ENCODE peak calls at places on chromosomes 5 and 9, in nine cellular contexts. U is right cardiac atrium; T is gastrocnemius medialis; D is aorta; Y is GM23248; H is small intestine; V is lung; I is IMR-90; K is CD8-positive, alpha-beta T cell. Q is an unnamed sample. For H3K27me3, the result is how much of the 10 kb centered on the place peaks cover.

GRCh38 chr9:83060557-83060956 is 2.4 kb downstream of the RASEF start:
- DNase-seq in Y (no peak), T (no peak), K (no peak), V (peak), H (peak), U (no peak), I (no peak), D (no peak), Q (no peak)

GRCh38 chr5:93355691-93356090 is 225.3 kb downstream of the NR2F1-AS1 start:
- DNase-seq in U (no peak), D (no peak), K (no peak), I (no peak), T (no peak), H (no peak), V (no peak), Y (no peak), Q (no peak)

GRCh38 chr5:83026507-83026906 is 50.7 kb downstream of the TMEM167A start:
- DNase-seq in D (no peak), T (no peak), Y (no peak), U (no peak), H (no peak), V (no peak), K (no peak), I (no peak), Q (no peak)

GRCh38 chr5:1874348-1874747 is 8.4 kb downstream of the IRX4 start:
- DNase-seq in H (no peak), U (no peak), I (no peak), D (no peak), V (no peak), K (no peak), Y (no peak), T (no peak), Q (no peak)

GRCh38 chr5:35919191-35919590 is 19.2 kb downstream of the CAPSL start:
- DNase-seq in V (no peak), I (peak), Y (peak), D (no peak), U (no peak), H (no peak), K (no peak), T (no peak), Q (no peak)

GRCh38 chr5:176687881-176688280 is 40.6 kb downstream of the TSPAN17 start:
- DNase-seq in U (no peak), H (no peak), D (no peak), Y (no peak), V (no peak), I (no peak), T (no peak), K (no peak), Q (no peak)

GRCh38 chr9:26058111-26058895 is 380.1 kb upstream of the TUSC1 start:
- DNase-seq in K (no peak), D (no peak), H (no peak), Y (peak), V (no peak), T (no peak), I (no peak), U (no peak), Q (no peak)

GRCh38 chr5:107875834-107876233 is 205.1 kb upstream of the EFNA5 start:
- DNase-seq in V (no peak), U (no peak), H (no peak), D (no peak), I (peak), T (no peak), Y (peak), K (no peak), Q (no peak)

GRCh38 chr9:92324889-92325268 is 271 bp downstream of the NOL8 start:
- DNase-seq in T (no peak), I (no peak), V (no peak), Y (peak), U (no peak), D (no peak), H (no peak), K (no peak), Q (no peak)

GRCh38 chr9:73199886-73200285 is 48.2 kb downstream of the ANXA1 start:
- DNase-seq in D (no peak), U (no peak), H (peak), T (no peak), V (no peak), K (no peak), I (no peak), Y (no peak), Q (no peak)

GRCh38 chr5:10695055-10695649 is 65.9 kb downstream of the DAP start:
- DNase-seq in Y (peak), K (no peak), H (peak), T (peak), U (peak), I (peak), D (peak), V (peak), Q (peak)
- H3K27ac ChIP-seq in Y (peak), K (no peak), H (no peak), T (no peak), U (no peak), I (no peak), D (no peak), V (no peak), Q (no peak)

DNA sequence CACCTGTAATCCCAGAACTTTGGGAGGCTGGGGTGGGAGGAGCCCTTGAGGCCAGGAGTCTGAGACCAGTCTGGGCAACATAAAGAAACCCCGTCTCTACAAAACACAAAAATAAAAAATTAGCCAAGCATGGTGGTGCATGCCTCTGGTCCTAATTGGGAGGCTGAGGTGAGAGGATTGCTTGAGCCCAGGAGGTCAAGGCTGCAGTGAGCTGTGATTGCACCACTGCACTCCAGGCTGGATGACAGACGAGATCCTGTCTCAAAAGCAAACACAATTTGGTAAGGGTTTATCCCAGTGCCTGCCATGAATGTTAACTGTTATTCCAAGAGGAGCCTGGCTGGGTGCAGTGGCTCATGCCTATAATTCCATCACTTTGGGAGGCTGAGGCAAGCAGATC is 71.1 kb downstream of the LHX2 start:
- DNase-seq in Y (no peak), U (no peak), K (no peak), I (no peak), T (no peak), V (no peak), D (no peak), H (no peak), Q (no peak)
- H3K27me3 ChIP-seq in Y (under half), U (under half), K (under half), I (under half), T (under half), V (under half), D (under half), H (under half), Q (under half)

GRCh38 chr5:66821626-66822429 is 225.6 kb downstream of the MAST4 start:
- DNase-seq in H (no peak), T (no peak), K (no peak), D (no peak), U (no peak), I (no peak), V (no peak), Y (no peak), Q (no peak)
- H3K27ac ChIP-seq in H (no peak), T (no peak), K (no peak), D (no peak), U (no peak), I (no peak), V (peak), Y (no peak), Q (no peak)

GRCh38 chr9:34653610-34654072 is 1.7 kb downstream of the IL11RA start:
- DNase-seq in I (peak), U (peak), V (no peak), T (no peak), H (no peak), Y (peak), K (no peak), D (no peak), Q (no peak)
- H3K27me3 ChIP-seq in I (under half), U (under half), V (under half), T (under half), H (under half), Y (under half), K (under half), D (under half), Q (under half)

GRCh38 chr5:332843-333242 is 11.3 kb downstream of the AHRR start:
- DNase-seq in V (no peak), K (no peak), U (no peak), D (no peak), I (no peak), H (no peak), T (no peak), Y (no peak), Q (no peak)

GRCh38 chr5:333945-334344 is 12.4 kb downstream of the AHRR start:
- DNase-seq in H (no peak), K (no peak), T (no peak), U (no peak), D (no peak), V (no peak), Y (peak), I (no peak), Q (no peak)

GRCh38 chr5:337565-338130 is 16.1 kb downstream of the AHRR start:
- DNase-seq in Y (peak), H (peak), U (no peak), D (no peak), V (no peak), T (no peak), K (no peak), I (peak), Q (no peak)

GRCh38 chr5:334903-335739 is 13.6 kb downstream of the AHRR start:
- DNase-seq in H (no peak), D (no peak), I (no peak), K (no peak), V (no peak), T (no peak), Y (no peak), U (no peak), Q (no peak)

GRCh38 chr5:335740-336038 is 14.2 kb downstream of the AHRR start:
- DNase-seq in D (no peak), V (no peak), Y (no peak), T (no peak), U (no peak), H (no peak), I (no peak), K (no peak), Q (no peak)
- H3K27ac ChIP-seq in D (no peak), V (no peak), Y (no peak), T (no peak), U (no peak), H (no peak), I (no peak), K (no peak), Q (no peak)

Q was measured in psoas muscle.